ENCODE peak calls at places on chromosome 2, in five cellular contexts. One of them, this sample, is unnamed.

GRCh38 chr2:19860022-19860421 is 41.8 kb downstream of the TTC32 start:
- DNase-seq in NCI-H2171 treated with DMSO at 0.1 percent for 48 hours: no peak
- DNase-seq in upper lobe of right lung: no peak
- DNase-seq in non-pigmented ciliary epithelial cell: no peak
- DNase-seq in bronchial epithelial cell: peak
- DNase-seq in this sample: no peak

GRCh38 chr2:176075476-176075875 is 8.3 kb downstream of the EVX2 start:
- DNase-seq in NCI-H2171 treated with DMSO at 0.1 percent for 48 hours: peak
- DNase-seq in upper lobe of right lung: no peak
- DNase-seq in non-pigmented ciliary epithelial cell: no peak
- DNase-seq in bronchial epithelial cell: no peak
- DNase-seq in this sample: no peak

GRCh38 chr2:176092270-176093144 is at the start of gene HOXD13:
- DNase-seq in NCI-H2171 treated with DMSO at 0.1 percent for 48 hours: peak
- DNase-seq in upper lobe of right lung: no peak
- DNase-seq in non-pigmented ciliary epithelial cell: no peak
- DNase-seq in bronchial epithelial cell: no peak
- DNase-seq in this sample: no peak

GRCh38 chr2:226652388-226652787 is 147.2 kb downstream of the IRS1 start:
- DNase-seq in NCI-H2171 treated with DMSO at 0.1 percent for 48 hours: no peak
- DNase-seq in upper lobe of right lung: no peak
- DNase-seq in non-pigmented ciliary epithelial cell: peak
- DNase-seq in bronchial epithelial cell: peak
- DNase-seq in this sample: peak

GRCh38 chr2:237904806-237905599 is 45.6 kb downstream of the RAMP1 start:
- DNase-seq in NCI-H2171 treated with DMSO at 0.1 percent for 48 hours: no peak
- DNase-seq in upper lobe of right lung: peak
- DNase-seq in non-pigmented ciliary epithelial cell: no peak
- DNase-seq in bronchial epithelial cell: no peak
- DNase-seq in this sample: no peak

GRCh38 chr2:157743051-157743450 is 114.4 kb upstream of the ACVR1C start:
- DNase-seq in NCI-H2171 treated with DMSO at 0.1 percent for 48 hours: no peak
- DNase-seq in upper lobe of right lung: no peak
- DNase-seq in non-pigmented ciliary epithelial cell: no peak
- DNase-seq in bronchial epithelial cell: no peak
- DNase-seq in this sample: no peak

GRCh38 chr2:237337586-237337985 is 76.4 kb downstream of the COL6A3 start:
- DNase-seq in NCI-H2171 treated with DMSO at 0.1 percent for 48 hours: no peak
- DNase-seq in upper lobe of right lung: no peak
- DNase-seq in non-pigmented ciliary epithelial cell: no peak
- DNase-seq in bronchial epithelial cell: no peak
- DNase-seq in this sample: no peak

GRCh38 chr2:8234757-8235374 is 447.0 kb upstream of the ID2 start:
- DNase-seq in NCI-H2171 treated with DMSO at 0.1 percent for 48 hours: no peak
- DNase-seq in upper lobe of right lung: no peak
- DNase-seq in non-pigmented ciliary epithelial cell: no peak
- DNase-seq in bronchial epithelial cell: no peak
- DNase-seq in this sample: no peak

GRCh38 chr2:21916934-21917522 is 793.3 kb downstream of the TDRD15 start:
- DNase-seq in NCI-H2171 treated with DMSO at 0.1 percent for 48 hours: peak
- DNase-seq in upper lobe of right lung: no peak
- DNase-seq in non-pigmented ciliary epithelial cell: no peak
- DNase-seq in bronchial epithelial cell: no peak
- DNase-seq in this sample: no peak

GRCh38 chr2:176652300-176653182 is 383.3 kb downstream of the MTX2 start:
- DNase-seq in NCI-H2171 treated with DMSO at 0.1 percent for 48 hours: peak
- DNase-seq in upper lobe of right lung: no peak
- DNase-seq in non-pigmented ciliary epithelial cell: no peak
- DNase-seq in bronchial epithelial cell: peak
- DNase-seq in this sample: peak

GRCh38 chr2:74094291-74094690 is 53.4 kb downstream of the BOLA3 start:
- DNase-seq in NCI-H2171 treated with DMSO at 0.1 percent for 48 hours: no peak
- DNase-seq in upper lobe of right lung: no peak
- DNase-seq in non-pigmented ciliary epithelial cell: no peak
- DNase-seq in bronchial epithelial cell: no peak
- DNase-seq in this sample: no peak

GRCh38 chr2:28613181-28613580 is 117.3 kb downstream of the PLB1 start:
- DNase-seq in NCI-H2171 treated with DMSO at 0.1 percent for 48 hours: no peak
- DNase-seq in upper lobe of right lung: no peak
- DNase-seq in non-pigmented ciliary epithelial cell: no peak
- DNase-seq in bronchial epithelial cell: peak
- DNase-seq in this sample: no peak

GRCh38 chr2:181790716-181791649 is 100.5 kb upstream of the ITPRID2 start:
- DNase-seq in NCI-H2171 treated with DMSO at 0.1 percent for 48 hours: no peak
- DNase-seq in upper lobe of right lung: no peak
- DNase-seq in non-pigmented ciliary epithelial cell: peak
- DNase-seq in bronchial epithelial cell: peak
- DNase-seq in this sample: peak

GRCh38 chr2:108184421-108184820 is 55.3 kb upstream of the SULT1C3 start:
- DNase-seq in NCI-H2171 treated with DMSO at 0.1 percent for 48 hours: peak
- DNase-seq in upper lobe of right lung: no peak
- DNase-seq in non-pigmented ciliary epithelial cell: no peak
- DNase-seq in bronchial epithelial cell: peak
- DNase-seq in this sample: no peak

GRCh38 chr2:3737128-3737527 is 33.8 kb downstream of the DCDC2C start:
- DNase-seq in NCI-H2171 treated with DMSO at 0.1 percent for 48 hours: no peak
- DNase-seq in upper lobe of right lung: no peak
- DNase-seq in non-pigmented ciliary epithelial cell: no peak
- DNase-seq in bronchial epithelial cell: no peak
- DNase-seq in this sample: no peak

GRCh38 chr2:239438968-239439367 is 38.1 kb upstream of the HDAC4 start:
- DNase-seq in NCI-H2171 treated with DMSO at 0.1 percent for 48 hours: no peak
- DNase-seq in upper lobe of right lung: no peak
- DNase-seq in non-pigmented ciliary epithelial cell: no peak
- DNase-seq in bronchial epithelial cell: no peak
- DNase-seq in this sample: no peak

GRCh38 chr2:109387221-109387735 is 226.5 kb downstream of the SEPTIN10 start:
- DNase-seq in NCI-H2171 treated with DMSO at 0.1 percent for 48 hours: no peak
- DNase-seq in upper lobe of right lung: peak
- DNase-seq in non-pigmented ciliary epithelial cell: no peak
- DNase-seq in bronchial epithelial cell: no peak
- DNase-seq in this sample: no peak

GRCh38 chr2:37350034-37350433 is 5.6 kb downstream of the QPCT start:
- DNase-seq in NCI-H2171 treated with DMSO at 0.1 percent for 48 hours: peak
- DNase-seq in upper lobe of right lung: no peak
- DNase-seq in non-pigmented ciliary epithelial cell: no peak
- DNase-seq in bronchial epithelial cell: no peak
- DNase-seq in this sample: no peak

GRCh38 chr2:231611273-231612198 is 18.9 kb downstream of the TEX44 start:
- DNase-seq in NCI-H2171 treated with DMSO at 0.1 percent for 48 hours: no peak
- DNase-seq in upper lobe of right lung: no peak
- DNase-seq in non-pigmented ciliary epithelial cell: peak
- DNase-seq in bronchial epithelial cell: peak
- DNase-seq in this sample: no peak

GRCh38 chr2:104378853-104379374 is 475.0 kb upstream of the POU3F3 start:
- DNase-seq in NCI-H2171 treated with DMSO at 0.1 percent for 48 hours: no peak
- DNase-seq in upper lobe of right lung: no peak
- DNase-seq in non-pigmented ciliary epithelial cell: no peak
- DNase-seq in bronchial epithelial cell: no peak
- DNase-seq in this sample: peak

This sample was measured in astrocyte of the cerebellum.